ENCODE peak calls at places on chromosomes 3 and 15, in eight cellular contexts. N is NCI-H345; A is CD4-positive, alpha-beta T cell; R is Panc1; B is Karpas-422; K is OCI-M1; H is neural crest cell; V is CD8-positive, alpha-beta T cell. O is an unnamed sample.

GRCh38 chr3:28933337-28933736 is 347.5 kb upstream of the RBMS3 start:
- DNase-seq in N (no peak), A (no peak), R (no peak), B (no peak), K (no peak), H (no peak), V (no peak), O (no peak)

GRCh38 chr3:133547432-133548041 is 25.9 kb upstream of the CDV3 start:
- DNase-seq in N (no peak), A (no peak), R (no peak), B (no peak), K (no peak), H (no peak), V (no peak), O (no peak)

GRCh38 chr15:64854041-64854440 is 12.3 kb downstream of the PLEKHO2 start:
- DNase-seq in N (no peak), A (no peak), R (no peak), B (no peak), K (no peak), H (no peak), V (no peak), O (no peak)

GRCh38 chr3:112308151-112308911 is 14.3 kb upstream of the SLC9C1 start:
- DNase-seq in N (peak), A (no peak), R (no peak), B (no peak), K (no peak), H (peak), V (no peak), O (no peak)

GRCh38 chr15:88894819-88895767 is at the start of gene HAPLN3:
- DNase-seq in N (no peak), A (peak), R (no peak), B (no peak), K (peak), H (peak), V (peak), O (peak)

GRCh38 chr3:120684896-120685295 is 2.9 kb upstream of the HGD start:
- DNase-seq in N (no peak), A (no peak), R (no peak), B (no peak), K (no peak), H (no peak), V (no peak), O (no peak)

GRCh38 chr3:122390665-122391064 is 6.7 kb downstream of the FAM162A start:
- DNase-seq in N (no peak), A (no peak), R (no peak), B (no peak), K (no peak), H (no peak), V (no peak), O (no peak)

GRCh38 chr3:117278424-117279190 is 569.0 kb downstream of the TUSC7 start:
- DNase-seq in N (no peak), A (no peak), R (peak), B (no peak), K (peak), H (no peak), V (no peak), O (peak)

GRCh38 chr3:111998661-111999641 is at the start of gene TAGLN3:
- DNase-seq in N (peak), A (no peak), R (no peak), B (no peak), K (peak), H (peak), V (no peak), O (no peak)

GRCh38 chr3:20873235-20873634 is 687.2 kb upstream of the SGO1 start:
- DNase-seq in N (no peak), A (no peak), R (no peak), B (no peak), K (no peak), H (no peak), V (no peak), O (no peak)

GRCh38 chr3:150421799-150422548 is 13.9 kb downstream of the TSC22D2 start:
- DNase-seq in N (no peak), A (no peak), R (no peak), B (no peak), K (no peak), H (no peak), V (no peak), O (no peak)

GRCh38 chr3:100089802-100090668 is 24.3 kb downstream of the FILIP1L start:
- DNase-seq in N (no peak), A (no peak), R (no peak), B (peak), K (peak), H (peak), V (no peak), O (peak)

GRCh38 chr3:36944641-36945270 is at the start of gene TRANK1:
- DNase-seq in N (peak), A (peak), R (no peak), B (peak), K (peak), H (peak), V (peak), O (no peak)

GRCh38 chr3:28912120-28912885 is 368.6 kb upstream of the RBMS3 start:
- DNase-seq in N (no peak), A (no peak), R (no peak), B (no peak), K (peak), H (no peak), V (no peak), O (no peak)

GRCh38 chr3:135235541-135235940 is 440.5 kb downstream of the EPHB1 start:
- DNase-seq in N (no peak), A (no peak), R (no peak), B (no peak), K (no peak), H (no peak), V (no peak), O (no peak)

GRCh38 chr3:184230603-184231528 is 1.5 kb downstream of the VWA5B2 start:
- DNase-seq in N (no peak), A (no peak), R (no peak), B (no peak), K (no peak), H (no peak), V (no peak), O (no peak)

GRCh38 chr3:52428151-52429005 is 16.5 kb downstream of the SEMA3G start:
- DNase-seq in N (peak), A (no peak), R (no peak), B (peak), K (peak), H (peak), V (no peak), O (peak)

GRCh38 chr15:96838088-96838487 is 507.6 kb downstream of the NR2F2 start:
- DNase-seq in N (no peak), A (no peak), R (no peak), B (no peak), K (no peak), H (no peak), V (no peak), O (no peak)

GRCh38 chr15:92681141-92681622 is 25.6 kb upstream of the FAM174B start:
- DNase-seq in N (no peak), A (no peak), R (no peak), B (no peak), K (no peak), H (no peak), V (no peak), O (no peak)

GRCh38 chr3:147299656-147300055 is 106.7 kb downstream of the ZIC4 start:
- DNase-seq in N (no peak), A (no peak), R (no peak), B (no peak), K (no peak), H (no peak), V (no peak), O (no peak)

O was measured in HEK293T.